ENCODE peak calls at places on chromosome 11, in four cellular contexts. N is HepG2, L is GM12878, W is K562. J is an unnamed sample.

GRCh38 chr11:130051077-130051476 is 18.6 kb upstream of the APLP2 start:
- DNase-seq in N (no peak), L (no peak), W (no peak), J (no peak)

GRCh38 chr11:64621283-64622019 is 30.4 kb downstream of the SLC22A12 start:
- DNase-seq in N (no peak), L (no peak), W (no peak), J (no peak)

GRCh38 chr11:47514825-47515647 is 37.9 kb downstream of the CELF1 start:
- DNase-seq in N (no peak), L (no peak), W (peak; percentile 40), J (no peak)

GRCh38 chr11:65384301-65384889 is 1.9 kb upstream of the SLC25A45 start:
- DNase-seq in N (no peak), L (no peak), W (no peak), J (no peak)

GRCh38 chr11:114776956-114777355 is 98.6 kb downstream of the NXPE2 start:
- DNase-seq in N (no peak), L (no peak), W (no peak), J (no peak)

GRCh38 chr11:126948563-126948962 is 52.0 kb downstream of the KIRREL3 start:
- DNase-seq in N (no peak), L (no peak), W (no peak), J (no peak)

GRCh38 chr11:2868604-2869526 is 16.7 kb downstream of the CDKN1C start:
- DNase-seq in N (no peak), L (no peak), W (peak; percentile 40), J (no peak)

GRCh38 chr11:67434395-67434881 is 3.0 kb downstream of the PTPRCAP start:
- DNase-seq in N (no peak), L (no peak), W (no peak), J (no peak)

GRCh38 chr11:30422828-30423648 is 100.1 kb downstream of the ARL14EP start:
- DNase-seq in N (no peak), L (no peak), W (no peak), J (no peak)

GRCh38 chr11:20599424-20600346 is at the start of gene SLC6A5:
- DNase-seq in N (peak; percentile 25), L (no peak), W (peak; percentile 59), J (peak; percentile 36)

GRCh38 chr11:107951105-107951504 is 22.9 kb downstream of the RAB39A start:
- DNase-seq in N (no peak), L (no peak), W (no peak), J (no peak)

GRCh38 chr11:36151933-36152580 is 137.2 kb downstream of the COMMD9 start:
- DNase-seq in N (no peak), L (no peak), W (no peak), J (no peak)

GRCh38 chr11:119672597-119672996 is 56.4 kb downstream of the NECTIN1 start:
- DNase-seq in N (no peak), L (no peak), W (no peak), J (no peak)

GRCh38 chr11:30333405-30333804 is 10.5 kb downstream of the ARL14EP start:
- DNase-seq in N (peak; percentile 15), L (no peak), W (peak; percentile 18), J (peak; percentile 31)

GRCh38 chr11:44671234-44671633 is 55.5 kb upstream of the TSPAN18 start:
- DNase-seq in N (no peak), L (no peak), W (no peak), J (no peak)

GRCh38 chr11:13668957-13669521 is 571 bp downstream of the FAR1 start:
- DNase-seq in N (no peak), L (no peak), W (peak; percentile 77), J (peak; percentile 44)

GRCh38 chr11:57373146-57373545 is 7.8 kb downstream of the PRG3 start:
- DNase-seq in N (no peak), L (no peak), W (no peak), J (no peak)

GRCh38 chr11:61698173-61698965 is 18.2 kb downstream of the DAGLA start:
- DNase-seq in N (no peak), L (no peak), W (no peak), J (no peak)

GRCh38 chr11:110519816-110520215 is 90.1 kb downstream of the FDX1 start:
- DNase-seq in N (no peak), L (no peak), W (no peak), J (no peak)

GRCh38 chr11:96333076-96333744 is 9.8 kb downstream of the MAML2 start:
- DNase-seq in N (no peak), L (no peak), W (no peak), J (no peak)

GRCh38 chr11:62360685-62361084 is 23.4 kb downstream of the ASRGL1 start:
- DNase-seq in N (no peak), L (no peak), W (no peak), J (no peak)

GRCh38 chr11:8329961-8330361 is 66.3 kb upstream of the LMO1 start:
- DNase-seq in N (no peak), L (no peak), W (no peak), J (no peak)

GRCh38 chr11:70176940-70177689 is 26.0 kb upstream of the FADD start:
- DNase-seq in N (peak; percentile 13), L (no peak), W (peak; percentile 94), J (peak; percentile 92)

DNA sequence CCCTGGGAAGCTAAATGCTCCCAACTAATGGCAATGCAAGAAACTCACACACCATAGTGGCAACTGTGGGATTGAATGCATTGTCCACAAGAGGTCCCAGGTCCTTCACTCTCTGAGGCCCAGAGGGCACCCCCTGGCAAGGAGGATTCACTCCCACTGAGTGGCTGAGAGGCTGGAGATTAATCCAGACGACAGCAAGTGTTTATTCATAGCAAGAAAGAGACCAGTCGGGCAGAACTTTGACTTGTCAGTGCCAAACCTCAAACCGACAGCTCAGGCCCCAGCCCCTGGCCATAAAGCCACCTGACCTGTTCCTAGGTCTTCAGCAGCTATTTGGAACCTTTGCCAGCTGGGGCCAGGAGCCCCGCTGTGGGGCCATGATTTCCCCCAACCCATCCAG is 54.5 kb upstream of the MPEG1 start:
- DNase-seq in N (no peak), L (peak; percentile 59), W (no peak), J (no peak)
- TF ChIP-seq POLR2AphosphoS2 in N (no peak), L (no peak), W (no peak), J (no peak)

DNA sequence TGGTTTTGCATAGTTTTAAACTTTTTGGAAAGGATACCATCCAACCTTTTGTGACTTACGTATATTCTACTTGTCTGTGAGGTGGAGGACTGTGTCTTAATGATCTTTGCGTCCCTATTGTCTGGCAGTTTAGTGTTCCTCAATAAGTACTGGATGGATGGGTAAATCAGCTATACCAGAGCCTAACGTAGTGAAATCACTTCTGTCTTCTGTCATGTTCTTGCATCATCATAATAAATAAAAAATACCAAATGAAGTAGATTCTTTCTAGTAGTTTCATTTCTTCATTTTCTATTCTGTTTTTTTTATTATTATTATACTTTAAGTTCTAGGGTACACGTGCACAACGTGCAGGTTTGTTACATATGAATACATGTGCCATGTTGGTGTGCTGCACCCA is 66.4 kb downstream of the ACER3 start:
- DNase-seq in N (no peak), L (no peak), W (no peak), J (no peak)
- TF ChIP-seq MAX in N (no peak), L (no peak), W (no peak), J (no peak)

GRCh38 chr11:82718307-82718706 is 15.4 kb downstream of the FAM181B start:
- DNase-seq in N (peak; percentile 7), L (no peak), W (peak; percentile 41), J (peak; percentile 42)
- TF ChIP-seq POLR2AphosphoS2 in N (no peak), L (no peak), W (no peak), J (no peak)

GRCh38 chr11:95067828-95068244 is 1.1 kb downstream of the SRSF8 start:
- DNase-seq in N (no peak), L (no peak), W (no peak), J (no peak)

GRCh38 chr11:95065336-95065735 is 1.4 kb upstream of the SRSF8 start:
- DNase-seq in N (no peak), L (no peak), W (no peak), J (no peak)

GRCh38 chr11:95068549-95068948 is 1.8 kb downstream of the SRSF8 start:
- DNase-seq in N (peak; percentile 95), L (peak; percentile 88), W (no peak), J (peak; percentile 53)

GRCh38 chr11:95067042-95067827 is 516 bp downstream of the SRSF8 start:
- DNase-seq in N (peak; percentile 57), L (no peak), W (peak; percentile 64), J (peak; percentile 78)

DNA sequence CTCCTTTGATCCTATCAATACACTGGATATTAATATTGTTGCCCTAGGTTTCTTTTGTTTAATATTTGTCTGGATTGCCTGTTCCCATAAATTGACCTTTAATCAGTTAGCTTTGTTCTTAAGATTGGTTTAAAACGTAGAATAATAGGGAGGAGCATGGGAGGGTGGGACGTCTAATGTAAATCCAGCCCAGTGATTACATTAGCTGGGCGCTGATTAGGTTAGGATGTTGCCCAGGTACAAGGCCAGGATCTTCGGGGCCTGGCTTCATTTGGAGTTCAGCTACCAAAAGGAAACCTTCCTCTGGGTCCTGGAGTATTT is at the start of gene SRSF8:
- DNase-seq in N (no peak), L (no peak), W (no peak), J (no peak)
- TF ChIP-seq MAX in N (no peak), L (no peak), W (no peak), J (no peak)

DNA sequence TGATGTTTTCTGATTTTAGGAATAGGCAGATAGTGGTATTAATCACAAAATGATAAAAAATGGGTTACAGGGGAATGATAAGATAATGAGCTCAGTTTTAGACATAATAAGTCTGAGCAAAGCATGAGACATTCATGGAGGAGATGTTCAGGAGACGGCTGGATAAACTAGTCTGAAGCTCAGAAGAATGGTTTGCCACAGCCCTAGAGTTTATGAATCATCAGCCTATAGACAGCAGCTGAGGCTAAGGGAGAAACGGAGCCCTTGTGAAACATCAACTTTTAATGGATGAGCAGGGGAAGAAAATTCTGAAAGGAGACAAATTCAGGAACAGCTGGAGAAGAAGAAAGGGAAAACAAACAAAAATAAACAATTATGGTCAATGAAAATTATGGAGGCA is 87.2 kb downstream of the RELT start:
- DNase-seq in N (no peak), L (no peak), W (no peak), J (no peak)
- TF ChIP-seq POLR2AphosphoS2 in N (no peak), L (no peak), W (no peak), J (no peak)

J was measured in A549.